ENCODE peak calls at places on chromosomes 3 and 15, in six cellular contexts. One of them, this sample, is unnamed.

GRCh38 chr3:76436895-76437294 is 603.0 kb upstream of the ROBO2 start:
- DNase-seq in LoVo: no peak
- DNase-seq in uterus: no peak
- DNase-seq in astrocyte of the spinal cord: peak
- DNase-seq in SJSA1: no peak
- DNase-seq in AG08396: peak
- DNase-seq in this sample: no peak

GRCh38 chr15:52164631-52165265 is 26.4 kb downstream of the GNB5 start:
- DNase-seq in LoVo: no peak
- DNase-seq in uterus: no peak
- DNase-seq in astrocyte of the spinal cord: no peak
- DNase-seq in SJSA1: no peak
- DNase-seq in AG08396: no peak
- DNase-seq in this sample: no peak

GRCh38 chr3:83902842-83903241 is 1055.9 kb upstream of the CADM2 start:
- DNase-seq in LoVo: no peak
- DNase-seq in uterus: no peak
- DNase-seq in astrocyte of the spinal cord: no peak
- DNase-seq in SJSA1: no peak
- DNase-seq in AG08396: no peak
- DNase-seq in this sample: no peak

GRCh38 chr15:71730277-71731144 is 79.8 kb upstream of the NR2E3 start:
- DNase-seq in LoVo: peak
- DNase-seq in uterus: peak
- DNase-seq in astrocyte of the spinal cord: peak
- DNase-seq in SJSA1: peak
- DNase-seq in AG08396: peak
- DNase-seq in this sample: no peak

GRCh38 chr15:44199393-44199792 is 4.3 kb upstream of the FRMD5 start:
- DNase-seq in LoVo: peak
- DNase-seq in uterus: no peak
- DNase-seq in astrocyte of the spinal cord: no peak
- DNase-seq in SJSA1: no peak
- DNase-seq in AG08396: no peak
- DNase-seq in this sample: no peak

GRCh38 chr15:78950343-78950742 is 5.5 kb upstream of the CTSH start:
- DNase-seq in LoVo: peak
- DNase-seq in uterus: no peak
- DNase-seq in astrocyte of the spinal cord: no peak
- DNase-seq in SJSA1: no peak
- DNase-seq in AG08396: no peak
- DNase-seq in this sample: no peak

GRCh38 chr15:39770748-39771689 is 11.6 kb downstream of the FSIP1 start:
- DNase-seq in LoVo: no peak
- DNase-seq in uterus: no peak
- DNase-seq in astrocyte of the spinal cord: peak
- DNase-seq in SJSA1: peak
- DNase-seq in AG08396: peak
- DNase-seq in this sample: no peak

GRCh38 chr3:193744822-193745684 is 152.0 kb downstream of the OPA1 start:
- DNase-seq in LoVo: no peak
- DNase-seq in uterus: no peak
- DNase-seq in astrocyte of the spinal cord: no peak
- DNase-seq in SJSA1: no peak
- DNase-seq in AG08396: no peak
- DNase-seq in this sample: no peak

GRCh38 chr3:169659096-169659521 is 4.4 kb downstream of the MECOM start:
- DNase-seq in LoVo: no peak
- DNase-seq in uterus: no peak
- DNase-seq in astrocyte of the spinal cord: no peak
- DNase-seq in SJSA1: no peak
- DNase-seq in AG08396: no peak
- DNase-seq in this sample: no peak

GRCh38 chr3:33334364-33334763 is 57.1 kb downstream of the FBXL2 start:
- DNase-seq in LoVo: no peak
- DNase-seq in uterus: no peak
- DNase-seq in astrocyte of the spinal cord: no peak
- DNase-seq in SJSA1: no peak
- DNase-seq in AG08396: no peak
- DNase-seq in this sample: no peak

GRCh38 chr15:85690546-85691226 is 104.0 kb downstream of the KLHL25 start:
- DNase-seq in LoVo: no peak
- DNase-seq in uterus: no peak
- DNase-seq in astrocyte of the spinal cord: no peak
- DNase-seq in SJSA1: no peak
- DNase-seq in AG08396: no peak
- DNase-seq in this sample: no peak

GRCh38 chr3:149247929-149248691 is 26.5 kb upstream of the CP start:
- DNase-seq in LoVo: peak
- DNase-seq in uterus: no peak
- DNase-seq in astrocyte of the spinal cord: peak
- DNase-seq in SJSA1: no peak
- DNase-seq in AG08396: no peak
- DNase-seq in this sample: no peak

GRCh38 chr15:36430721-36431265 is 148.6 kb upstream of the CDIN1 start:
- DNase-seq in LoVo: no peak
- DNase-seq in uterus: no peak
- DNase-seq in astrocyte of the spinal cord: no peak
- DNase-seq in SJSA1: no peak
- DNase-seq in AG08396: no peak
- DNase-seq in this sample: no peak

GRCh38 chr3:10192953-10193691 is 28.4 kb downstream of the IRAK2 start:
- DNase-seq in LoVo: no peak
- DNase-seq in uterus: peak
- DNase-seq in astrocyte of the spinal cord: peak
- DNase-seq in SJSA1: peak
- DNase-seq in AG08396: peak
- DNase-seq in this sample: peak

GRCh38 chr3:182710557-182711157 is 82.6 kb upstream of the ATP11B start:
- DNase-seq in LoVo: peak
- DNase-seq in uterus: no peak
- DNase-seq in astrocyte of the spinal cord: peak
- DNase-seq in SJSA1: no peak
- DNase-seq in AG08396: peak
- DNase-seq in this sample: no peak

GRCh38 chr15:100713163-100713867 is 110.9 kb downstream of the ASB7 start:
- DNase-seq in LoVo: peak
- DNase-seq in uterus: peak
- DNase-seq in astrocyte of the spinal cord: peak
- DNase-seq in SJSA1: peak
- DNase-seq in AG08396: peak
- DNase-seq in this sample: peak

GRCh38 chr3:139425745-139426400 is 36.4 kb upstream of the COPB2 start:
- DNase-seq in LoVo: no peak
- DNase-seq in uterus: no peak
- DNase-seq in astrocyte of the spinal cord: no peak
- DNase-seq in SJSA1: no peak
- DNase-seq in AG08396: no peak
- DNase-seq in this sample: no peak

GRCh38 chr15:41659190-41659589 is 1.0 kb upstream of the MGA start:
- DNase-seq in LoVo: no peak
- DNase-seq in uterus: no peak
- DNase-seq in astrocyte of the spinal cord: no peak
- DNase-seq in SJSA1: no peak
- DNase-seq in AG08396: no peak
- DNase-seq in this sample: no peak

GRCh38 chr3:187264051-187264450 is 27.5 kb downstream of the MASP1 start:
- DNase-seq in LoVo: peak
- DNase-seq in uterus: no peak
- DNase-seq in astrocyte of the spinal cord: peak
- DNase-seq in SJSA1: peak
- DNase-seq in AG08396: peak
- DNase-seq in this sample: peak

This sample was measured in glomerular endothelial cell.